ENCODE peak calls at places on chromosome 7, in four cellular contexts. Q, H, A and S are unnamed samples. For H3K4me1, the result is how much of the 10 kb centered on the place peaks cover.

GRCh38 chr7:149599636-149600206 is 102.1 kb upstream of the ZNF746 start:
- DNase-seq in Q (no peak), H (no peak), A (no peak), S (no peak)

GRCh38 chr7:90025771-90026170 is 128.5 kb upstream of the STEAP1 start:
- DNase-seq in Q (no peak), H (no peak), A (no peak), S (no peak)

GRCh38 chr7:101673951-101674350 is 44.9 kb upstream of the MYL10 start:
- DNase-seq in Q (no peak), H (no peak), A (no peak), S (no peak)

GRCh38 chr7:19772323-19772722 is 1.1 kb downstream of the TMEM196 start:
- DNase-seq in Q (no peak), H (no peak), A (no peak), S (no peak)

GRCh38 chr7:64997927-64998391 is 7.1 kb upstream of the ZNF117 start:
- DNase-seq in Q (no peak), H (no peak), A (no peak), S (no peak)

GRCh38 chr7:99028261-99028971 is 115.5 kb downstream of the SMURF1 start:
- DNase-seq in Q (no peak), H (no peak), A (no peak), S (no peak)

GRCh38 chr7:43489257-43489656 is 93.7 kb upstream of the STK17A start:
- DNase-seq in Q (no peak), H (no peak), A (no peak), S (no peak)

GRCh38 chr7:85851571-85852193 is 664.8 kb upstream of the SEMA3D start:
- DNase-seq in Q (no peak), H (no peak), A (no peak), S (no peak)

GRCh38 chr7:24821045-24821853 is 64.0 kb upstream of the GSDME start:
- DNase-seq in Q (peak), H (peak), A (no peak), S (peak)

GRCh38 chr7:21579341-21580072 is 36.7 kb downstream of the DNAH11 start:
- DNase-seq in Q (no peak), H (no peak), A (no peak), S (no peak)

GRCh38 chr7:25831901-25832411 is 320.0 kb upstream of the NFE2L3 start:
- DNase-seq in Q (no peak), H (no peak), A (no peak), S (no peak)

GRCh38 chr7:51034531-51035264 is 252.0 kb upstream of the GRB10 start:
- DNase-seq in Q (no peak), H (no peak), A (no peak), S (no peak)

GRCh38 chr7:109387530-109387929 is 817.9 kb downstream of the DNAJB9 start:
- DNase-seq in Q (no peak), H (no peak), A (no peak), S (no peak)

GRCh38 chr7:74289660-74290589 is 718 bp downstream of the CLIP2 start:
- DNase-seq in Q (peak), H (peak), A (no peak), S (no peak)

DNA sequence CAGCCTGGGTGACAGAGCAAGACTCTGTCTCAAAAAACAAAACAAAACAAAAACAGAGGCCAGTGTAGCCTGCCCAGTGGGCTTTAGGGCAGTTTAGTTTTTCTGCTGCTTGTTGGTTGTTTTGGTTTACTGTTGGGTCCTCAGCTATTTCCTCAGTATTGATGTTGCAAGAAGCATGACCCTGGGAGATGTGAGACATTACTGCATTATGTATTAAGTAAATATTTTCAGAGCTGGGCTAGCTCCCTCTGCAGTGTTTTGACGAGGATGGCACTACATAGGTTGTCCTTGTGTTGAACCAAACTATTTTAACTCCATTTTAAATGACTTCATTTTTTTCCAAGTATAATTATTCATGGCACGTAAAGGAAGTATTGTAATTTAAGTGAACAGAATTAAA is 4.8 kb downstream of the AKAP9 start:
- DNase-seq in Q (no peak), H (no peak), A (no peak), S (no peak)
- TF ChIP-seq CTCF in Q (no peak), H (no peak), A (no peak), S (no peak)

GRCh38 chr7:112201839-112202238 is 4.4 kb downstream of the DOCK4 start:
- DNase-seq in Q (no peak), H (no peak), A (no peak), S (no peak)
- H3K4me1 ChIP-seq in Q (half or more), H (under half), A (under half), S (under half)

DNA sequence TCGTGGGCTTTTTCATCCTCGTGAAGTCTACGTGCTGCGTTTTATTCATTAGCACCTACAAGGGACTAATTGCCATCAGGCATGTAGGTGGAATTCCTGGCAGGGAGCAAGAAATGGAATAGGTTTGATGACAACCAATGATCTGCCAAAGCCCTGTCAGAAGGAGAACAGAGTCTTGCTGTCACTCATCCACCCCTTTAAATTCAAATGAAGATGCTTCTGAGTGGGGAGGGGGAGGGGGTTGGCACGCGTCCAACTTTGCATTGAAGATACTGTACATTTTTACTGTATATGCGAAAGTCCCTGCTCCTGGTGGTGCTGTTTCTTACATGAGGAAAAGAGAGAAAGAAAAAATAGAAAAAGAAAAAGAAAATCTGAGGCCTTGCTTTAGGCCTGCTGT is 569.2 kb downstream of the INHBA start:
- DNase-seq in Q (no peak), H (no peak), A (no peak), S (no peak)
- H3K27ac ChIP-seq in Q (no peak), H (no peak), A (no peak), S (no peak)

DNA sequence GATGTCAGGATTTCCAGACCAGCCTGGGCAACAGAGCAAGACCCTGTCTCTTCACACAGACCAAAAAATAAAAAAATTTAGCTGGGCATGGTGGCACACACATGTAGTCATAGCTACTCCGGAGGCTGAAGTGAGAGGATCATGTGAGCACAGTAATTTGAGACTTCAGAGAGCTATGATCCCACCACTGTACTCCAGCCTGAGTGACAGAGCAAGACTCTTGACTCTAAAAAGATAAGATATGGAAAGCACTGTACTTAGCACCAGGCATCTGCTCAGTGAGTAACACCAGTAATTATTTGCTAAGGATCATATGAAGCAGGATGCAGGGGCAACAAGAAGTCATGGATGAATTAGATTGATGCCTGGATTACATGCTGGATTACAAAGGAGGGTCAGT is 128.8 kb downstream of the CALN1 start:
- DNase-seq in Q (no peak), H (no peak), A (no peak), S (no peak)
- TF ChIP-seq CTCF in Q (no peak), H (no peak), A (no peak), S (no peak)

DNA sequence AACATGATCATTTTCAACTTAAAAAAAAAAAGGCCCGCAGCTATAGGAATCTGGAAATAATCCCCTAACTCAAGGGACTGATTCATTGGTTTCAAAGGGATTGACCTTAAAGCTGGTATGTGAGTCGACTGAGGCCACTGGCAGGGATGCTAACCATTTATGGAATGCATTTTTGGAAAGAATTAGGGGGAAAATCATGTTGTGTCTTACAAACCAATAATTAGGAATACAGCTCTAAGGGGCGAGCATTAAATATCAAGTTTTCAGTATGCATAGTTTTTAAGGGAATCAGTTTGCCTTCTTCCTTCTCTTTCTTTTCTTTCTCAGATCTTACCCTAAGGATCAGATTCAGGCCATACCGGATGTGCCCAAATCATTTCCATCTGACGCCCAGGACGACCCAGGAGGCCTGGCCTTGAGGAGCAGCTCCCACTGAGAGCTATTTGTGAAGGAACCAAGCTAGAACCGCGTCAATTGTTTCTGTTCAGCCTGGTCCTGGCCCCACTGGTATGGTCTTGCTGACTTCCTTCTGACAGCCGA is 48.7 kb downstream of the BPGM start:
- DNase-seq in Q (peak), H (no peak), A (no peak), S (no peak)
- H3K4me1 ChIP-seq in Q (under half), H (under half), A (under half), S (half or more)

GRCh38 chr7:35649711-35650110 is 45.2 kb downstream of the HERPUD2 start:
- DNase-seq in Q (no peak), H (no peak), A (no peak), S (no peak)

GRCh38 chr7:35647171-35647574 is 47.8 kb downstream of the HERPUD2 start:
- DNase-seq in Q (no peak), H (no peak), A (no peak), S (no peak)

GRCh38 chr7:35652124-35652523 is 42.8 kb downstream of the HERPUD2 start:
- DNase-seq in Q (no peak), H (no peak), A (no peak), S (no peak)

GRCh38 chr7:35648367-35648766 is 46.6 kb downstream of the HERPUD2 start:
- DNase-seq in Q (no peak), H (no peak), A (no peak), S (no peak)

GRCh38 chr7:35650751-35651150 is 44.2 kb downstream of the HERPUD2 start:
- DNase-seq in Q (no peak), H (no peak), A (no peak), S (no peak)
- H3K27ac ChIP-seq in Q (no peak), H (no peak), A (no peak), S (no peak)